ENCODE peak calls at places on chromosomes 3 and 15, in nine cellular contexts. W is hepatocyte; O is uterus; Y is Peyer's patch; I is CD8-positive, alpha-beta T cell; U is foreskin fibroblast; F is cardiac fibroblast; P is CD8-positive, alpha-beta memory T cell; S is psoas muscle. N is an unnamed sample.

GRCh38 chr15:101488300-101489164 is 975 bp downstream of the PCSK6 start:
- DNase-seq in I (no peak), Y (no peak), S (no peak), O (no peak), F (no peak), U (no peak), W (peak), P (no peak), N (no peak)

GRCh38 chr15:90718232-90718631 is 1.1 kb downstream of the BLM start:
- DNase-seq in I (no peak), S (no peak), O (no peak), F (no peak), U (no peak), W (no peak), P (no peak), Y (no peak), N (no peak)

GRCh38 chr15:80758130-80758529 is 21.0 kb upstream of the CEMIP start:
- DNase-seq in U (no peak), I (no peak), S (no peak), F (no peak), P (no peak), O (no peak), Y (no peak), W (no peak), N (no peak)

GRCh38 chr3:53804697-53805462 is 41.3 kb downstream of the CHDH start:
- DNase-seq in S (no peak), Y (no peak), I (no peak), O (peak), U (peak), F (peak), P (no peak), W (peak), N (no peak)

GRCh38 chr3:157135671-157136396 is 24.1 kb downstream of the CCNL1 start:
- DNase-seq in F (peak), O (peak), W (peak), P (no peak), U (peak), Y (no peak), I (no peak), S (no peak), N (peak)

GRCh38 chr15:77905301-77905920 is 172.1 kb downstream of the TBC1D2B start:
- DNase-seq in P (no peak), U (no peak), F (no peak), Y (no peak), I (no peak), O (peak), S (no peak), W (no peak), N (no peak)

GRCh38 chr15:71752604-71753289 is 57.6 kb upstream of the NR2E3 start:
- DNase-seq in I (no peak), O (no peak), S (peak), F (peak), W (peak), Y (no peak), P (no peak), U (peak), N (peak)

GRCh38 chr15:20341901-20342605 is 199.5 kb downstream of the GOLGA6L6 start:
- DNase-seq in P (peak), F (no peak), U (no peak), S (peak), Y (peak), W (peak), O (peak), I (peak), N (peak)

GRCh38 chr3:56355570-56356185 is 112.6 kb downstream of the ERC2 start:
- DNase-seq in F (peak), W (no peak), Y (no peak), P (no peak), U (no peak), I (no peak), O (no peak), S (no peak), N (peak)

GRCh38 chr3:40780341-40780800 is 255.6 kb downstream of the ZNF621 start:
- DNase-seq in W (peak), P (no peak), O (peak), U (peak), F (peak), Y (peak), S (peak), I (no peak), N (peak)

GRCh38 chr3:42736531-42736930 is 33.9 kb upstream of the HHATL start:
- DNase-seq in W (no peak), Y (no peak), F (no peak), U (no peak), I (no peak), S (no peak), O (no peak), P (no peak), N (no peak)

GRCh38 chr3:72171946-72172345 is 387.0 kb upstream of the PROK2 start:
- DNase-seq in U (no peak), W (no peak), O (peak), F (no peak), I (no peak), Y (no peak), P (no peak), S (peak), N (no peak)

GRCh38 chr3:129525341-129525968 is 3.0 kb upstream of the RHO start:
- DNase-seq in I (no peak), U (peak), S (no peak), F (peak), P (no peak), W (no peak), O (no peak), Y (no peak), N (no peak)

GRCh38 chr3:40414270-40414669 is 27.3 kb downstream of the ENTPD3 start:
- DNase-seq in U (no peak), W (no peak), F (no peak), O (no peak), S (no peak), I (no peak), Y (no peak), P (no peak), N (no peak)

GRCh38 chr3:11212784-11213183 is 58.5 kb downstream of the HRH1 start:
- DNase-seq in U (no peak), P (no peak), S (no peak), I (no peak), F (peak), W (no peak), Y (no peak), O (no peak), N (no peak)

GRCh38 chr3:78690806-78691205 is 1077.0 kb downstream of the ROBO1 start:
- DNase-seq in O (no peak), S (no peak), W (no peak), Y (no peak), P (no peak), U (peak), I (no peak), F (peak), N (no peak)

GRCh38 chr3:193078996-193079731 is 161.5 kb upstream of the MB21D2 start:
- DNase-seq in P (no peak), Y (no peak), O (no peak), U (no peak), W (no peak), F (no peak), S (no peak), I (no peak), N (no peak)

GRCh38 chr15:77486542-77487478 is 66.1 kb downstream of the HMG20A start:
- DNase-seq in Y (no peak), P (no peak), F (no peak), O (no peak), I (no peak), U (peak), S (no peak), W (no peak), N (peak)

GRCh38 chr3:184942735-184943134 is 130.8 kb downstream of the VPS8 start:
- DNase-seq in P (no peak), F (no peak), W (no peak), S (no peak), Y (no peak), U (no peak), O (no peak), I (no peak), N (no peak)

GRCh38 chr3:122563717-122564025 is 429 bp downstream of the PARP9 start:
- DNase-seq in S (no peak), W (no peak), U (peak), I (no peak), P (no peak), Y (peak), O (peak), F (peak), N (no peak)

GRCh38 chr15:22850055-22850454 is 11.6 kb downstream of the NIPA2 start:
- DNase-seq in Y (no peak), S (no peak), U (peak), W (no peak), O (no peak), P (no peak), I (no peak), F (peak), N (no peak)

GRCh38 chr15:66251790-66252355 is 1.7 kb downstream of the MEGF11 start:
- DNase-seq in I (no peak), W (no peak), U (peak), S (no peak), Y (no peak), P (no peak), O (no peak), F (no peak), N (no peak)

GRCh38 chr15:66249623-66250174 is 3.9 kb downstream of the MEGF11 start:
- DNase-seq in S (no peak), O (no peak), U (peak), Y (no peak), W (no peak), I (no peak), F (no peak), P (no peak), N (no peak)

GRCh38 chr15:66252411-66253295 is 897 bp downstream of the MEGF11 start:
- DNase-seq in Y (peak), F (peak), U (peak), W (peak), S (peak), P (peak), O (no peak), I (peak), N (peak)

GRCh38 chr15:66253296-66253642 is 281 bp downstream of the MEGF11 start:
- DNase-seq in Y (no peak), U (no peak), I (no peak), S (no peak), O (no peak), F (no peak), W (no peak), P (no peak), N (no peak)

DNA sequence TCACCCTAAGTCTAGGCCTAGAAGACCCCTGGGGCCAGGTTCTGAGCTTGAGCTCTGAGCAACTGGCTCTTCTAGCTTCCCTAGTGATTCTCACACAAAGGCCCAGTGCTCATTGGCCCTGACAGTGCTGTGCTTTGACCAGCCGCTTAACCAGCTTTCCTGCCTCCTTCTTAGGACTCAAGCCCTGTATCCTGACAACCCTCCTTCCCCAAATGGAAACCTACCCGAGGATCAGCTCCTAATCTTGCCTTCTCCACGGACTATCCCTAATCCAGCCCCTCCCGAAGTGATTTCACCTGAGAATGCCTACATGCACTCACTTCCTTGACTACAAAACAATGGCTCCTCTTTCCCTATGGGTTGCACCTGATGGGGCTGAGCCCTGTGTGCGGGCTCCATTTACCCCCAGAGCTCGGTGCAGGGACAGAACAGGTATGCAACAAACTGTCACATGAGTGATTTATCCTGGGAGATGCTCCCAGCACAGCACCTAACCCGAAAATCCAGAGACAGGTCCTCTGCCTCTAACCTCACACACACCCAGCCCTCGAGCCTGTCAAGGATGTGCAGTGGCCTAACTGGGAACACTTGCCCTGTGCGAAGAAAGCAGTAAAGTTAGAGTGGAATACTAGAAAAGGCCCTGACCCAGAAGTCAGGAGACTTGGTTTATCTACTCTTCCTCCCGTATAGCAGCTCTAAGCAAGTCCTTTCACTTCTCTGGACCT is 2.3 kb downstream of the MEGF11 start:
- DNase-seq in O (no peak), S (no peak), Y (no peak), I (no peak), W (no peak), U (no peak), P (no peak), F (no peak), N (no peak)
- H3K4me3 ChIP-seq in O (no peak), S (no peak), Y (peak), I (no peak), W (no peak), U (no peak), P (no peak), F (no peak), N (no peak)

GRCh38 chr3:9553021-9553948 is at the start of gene LHFPL4:
- DNase-seq in O (no peak), W (no peak), U (no peak), P (no peak), F (no peak), S (no peak), I (no peak), Y (no peak), N (no peak)
- H3K4me3 ChIP-seq in O (no peak), W (no peak), U (no peak), P (no peak), F (no peak), S (no peak), I (no peak), Y (no peak), N (no peak)

DNA sequence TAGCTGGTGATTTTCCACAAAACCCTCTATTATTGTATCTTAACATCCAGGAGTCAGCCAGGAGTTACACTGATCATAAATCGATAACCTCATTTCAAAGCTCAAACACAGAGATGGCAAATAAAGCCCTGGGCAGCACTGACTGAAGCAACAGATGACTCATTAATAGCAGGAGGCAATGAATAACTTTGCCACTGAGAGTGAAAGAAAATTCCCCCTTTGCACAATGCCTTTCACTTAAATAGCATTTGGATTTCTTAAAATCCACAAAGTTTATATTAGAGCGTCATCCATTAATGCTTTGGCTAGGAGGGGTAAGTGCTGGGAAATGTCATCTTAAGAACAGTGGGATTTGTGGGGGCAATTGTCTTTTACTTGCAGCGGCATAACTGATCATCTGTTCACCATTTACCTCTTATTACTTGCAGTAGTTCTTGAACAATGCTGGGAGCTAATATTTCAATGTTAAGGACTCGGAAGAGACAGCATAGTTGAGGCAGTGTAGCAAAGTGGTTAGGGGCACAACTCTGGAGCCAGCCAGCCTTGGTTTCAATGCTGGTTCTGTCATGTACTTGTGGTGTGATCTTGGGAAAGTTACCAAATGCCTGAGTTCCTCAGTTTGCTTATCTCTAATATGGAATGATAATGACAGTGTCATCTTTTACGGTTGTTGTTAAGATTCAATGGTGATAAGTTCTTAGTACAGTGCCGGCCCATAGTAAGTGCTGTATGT is 630.4 kb upstream of the TBL1XR1 start:
- DNase-seq in F (peak), U (peak), S (no peak), P (no peak), I (no peak), O (no peak), W (peak), Y (no peak), N (peak)
- H3K4me3 ChIP-seq in F (no peak), U (no peak), S (no peak), P (no peak), I (no peak), O (no peak), W (no peak), Y (no peak), N (no peak)

GRCh38 chr3:52299815-52300611 is 12.4 kb downstream of the GLYCTK start:
- DNase-seq in U (peak), S (no peak), I (no peak), W (peak), F (peak), Y (no peak), P (no peak), O (no peak), N (peak)
- H3K4me3 ChIP-seq in U (no peak), S (no peak), I (no peak), W (no peak), F (no peak), Y (no peak), P (no peak), O (no peak), N (no peak)

DNA sequence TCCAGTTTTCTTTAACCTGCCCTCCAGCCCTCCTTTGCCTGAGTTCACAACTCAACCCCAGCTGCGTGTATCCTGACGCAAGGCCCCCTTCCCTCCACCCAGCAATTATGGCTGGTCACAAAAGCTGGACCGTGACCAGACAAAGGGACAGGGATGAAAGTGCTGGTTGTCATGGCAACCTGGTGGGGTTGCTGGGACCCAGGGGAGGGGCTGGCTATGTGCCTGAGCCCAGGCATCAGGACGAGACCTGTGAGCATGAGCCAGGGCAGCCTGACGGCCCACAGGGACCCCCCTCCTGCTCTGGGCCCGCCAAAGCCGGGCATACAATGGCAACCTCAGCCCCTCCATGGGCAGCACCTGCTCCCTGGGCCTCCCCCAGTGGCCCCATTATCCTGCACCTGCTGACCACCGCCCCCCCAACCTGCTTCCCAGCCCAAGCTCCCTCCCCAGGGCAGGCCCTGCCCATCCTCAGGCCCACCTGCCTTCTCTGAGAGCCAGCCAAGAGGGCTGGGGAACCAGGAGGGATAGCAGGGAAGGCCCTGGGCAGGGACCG is 4.5 kb upstream of the DNAH1 start:
- DNase-seq in O (no peak), F (no peak), I (no peak), P (no peak), W (no peak), U (no peak), Y (no peak), S (no peak), N (no peak)
- H3K4me3 ChIP-seq in O (no peak), F (no peak), I (no peak), P (no peak), W (no peak), U (no peak), Y (no peak), S (no peak), N (no peak)